ENCODE peak calls at places on chromosomes 5 and 9, in nine cellular contexts. One of them, this sample, is unnamed.

GRCh38 chr9:23044549-23044948 is 597.9 kb downstream of the DMRTA1 start:
- DNase-seq in PC-3: peak; percentile 51
- DNase-seq in OCI-LY7: no peak
- DNase-seq in GM23338: no peak
- DNase-seq in HCT116: no peak
- DNase-seq in GM23248: peak; percentile 20
- DNase-seq in neural progenitor cell: no peak
- DNase-seq in hepatocyte: no peak
- DNase-seq in MM.1S: no peak
- DNase-seq in this sample: no peak

GRCh38 chr9:83959061-83959460 is 21.0 kb downstream of the HNRNPK start:
- DNase-seq in MM.1S: no peak
- DNase-seq in GM23248: peak; percentile 73
- DNase-seq in hepatocyte: peak; percentile 34
- DNase-seq in GM23338: peak; percentile 34
- DNase-seq in PC-3: peak; percentile 71
- DNase-seq in HCT116: no peak
- DNase-seq in OCI-LY7: no peak
- DNase-seq in neural progenitor cell: no peak
- DNase-seq in this sample: no peak

GRCh38 chr5:154367101-154367500 is 78.7 kb upstream of the SAP30L start:
- DNase-seq in hepatocyte: no peak
- DNase-seq in HCT116: no peak
- DNase-seq in GM23248: peak; percentile 63
- DNase-seq in neural progenitor cell: no peak
- DNase-seq in GM23338: no peak
- DNase-seq in OCI-LY7: no peak
- DNase-seq in MM.1S: no peak
- DNase-seq in PC-3: peak; percentile 49
- DNase-seq in this sample: no peak

GRCh38 chr5:102583663-102584062 is 84.9 kb upstream of the SLCO6A1 start:
- DNase-seq in GM23248: peak; percentile 42
- DNase-seq in OCI-LY7: peak; percentile 8
- DNase-seq in neural progenitor cell: no peak
- DNase-seq in HCT116: peak; percentile 16
- DNase-seq in PC-3: peak; percentile 74
- DNase-seq in GM23338: peak; percentile 15
- DNase-seq in hepatocyte: peak; percentile 21
- DNase-seq in MM.1S: peak; percentile 42
- DNase-seq in this sample: peak; percentile 8

GRCh38 chr5:38115318-38115827 is 143.0 kb upstream of the EGFLAM start:
- DNase-seq in MM.1S: no peak
- DNase-seq in neural progenitor cell: no peak
- DNase-seq in GM23338: no peak
- DNase-seq in PC-3: no peak
- DNase-seq in OCI-LY7: no peak
- DNase-seq in HCT116: no peak
- DNase-seq in GM23248: no peak
- DNase-seq in hepatocyte: no peak
- DNase-seq in this sample: no peak

GRCh38 chr5:178123094-178123986 is 7.5 kb upstream of the RMND5B start:
- DNase-seq in GM23248: no peak
- DNase-seq in OCI-LY7: no peak
- DNase-seq in HCT116: no peak
- DNase-seq in hepatocyte: no peak
- DNase-seq in neural progenitor cell: no peak
- DNase-seq in MM.1S: no peak
- DNase-seq in PC-3: no peak
- DNase-seq in GM23338: no peak
- DNase-seq in this sample: no peak

GRCh38 chr9:113579270-113580040 is 115.9 kb downstream of the RGS3 start:
- DNase-seq in GM23338: no peak
- DNase-seq in GM23248: peak; percentile 50
- DNase-seq in HCT116: no peak
- DNase-seq in OCI-LY7: peak; percentile 91
- DNase-seq in hepatocyte: no peak
- DNase-seq in MM.1S: peak; percentile 42
- DNase-seq in neural progenitor cell: no peak
- DNase-seq in PC-3: no peak
- DNase-seq in this sample: peak; percentile 56

GRCh38 chr9:109182940-109183798 is 16.1 kb upstream of the FRRS1L start:
- DNase-seq in neural progenitor cell: peak; percentile 58
- DNase-seq in hepatocyte: peak; percentile 48
- DNase-seq in HCT116: peak; percentile 47
- DNase-seq in OCI-LY7: peak; percentile 13
- DNase-seq in PC-3: peak; percentile 55
- DNase-seq in GM23248: peak; percentile 51
- DNase-seq in MM.1S: peak; percentile 41
- DNase-seq in GM23338: peak; percentile 73
- DNase-seq in this sample: peak; percentile 62

GRCh38 chr9:109576762-109577161 is 78.7 kb upstream of the PTPN3 start:
- DNase-seq in MM.1S: no peak
- DNase-seq in neural progenitor cell: no peak
- DNase-seq in hepatocyte: no peak
- DNase-seq in GM23248: no peak
- DNase-seq in OCI-LY7: no peak
- DNase-seq in HCT116: no peak
- DNase-seq in PC-3: no peak
- DNase-seq in GM23338: no peak
- DNase-seq in this sample: no peak

GRCh38 chr9:74379718-74380117 is 117.4 kb upstream of the RORB start:
- DNase-seq in neural progenitor cell: peak; percentile 70
- DNase-seq in GM23338: peak; percentile 86
- DNase-seq in hepatocyte: peak; percentile 67
- DNase-seq in HCT116: peak; percentile 2
- DNase-seq in MM.1S: peak; percentile 80
- DNase-seq in PC-3: peak; percentile 46
- DNase-seq in OCI-LY7: peak; percentile 19
- DNase-seq in GM23248: no peak
- DNase-seq in this sample: peak; percentile 12
- TF ChIP-seq EZH2phosphoT487 in neural progenitor cell: no peak
- TF ChIP-seq EZH2phosphoT487 in GM23338: no peak
- TF ChIP-seq EZH2phosphoT487 in hepatocyte: no peak
- TF ChIP-seq EZH2phosphoT487 in HCT116: no peak
- TF ChIP-seq EZH2phosphoT487 in MM.1S: no peak
- TF ChIP-seq EZH2phosphoT487 in PC-3: no peak
- TF ChIP-seq EZH2phosphoT487 in OCI-LY7: no peak
- TF ChIP-seq EZH2phosphoT487 in GM23248: no peak
- TF ChIP-seq EZH2phosphoT487 in this sample: no peak

GRCh38 chr5:10111575-10111974 is 138.1 kb downstream of the ATPSCKMT start:
- DNase-seq in GM23248: peak; percentile 88
- DNase-seq in MM.1S: peak; percentile 27
- DNase-seq in neural progenitor cell: peak; percentile 54
- DNase-seq in HCT116: peak; percentile 21
- DNase-seq in GM23338: peak; percentile 84
- DNase-seq in hepatocyte: peak; percentile 69
- DNase-seq in PC-3: peak; percentile 92
- DNase-seq in OCI-LY7: peak; percentile 10
- DNase-seq in this sample: peak; percentile 39
- TF ChIP-seq EZH2phosphoT487 in GM23248: no peak
- TF ChIP-seq EZH2phosphoT487 in MM.1S: no peak
- TF ChIP-seq EZH2phosphoT487 in neural progenitor cell: no peak
- TF ChIP-seq EZH2phosphoT487 in HCT116: no peak
- TF ChIP-seq EZH2phosphoT487 in GM23338: no peak
- TF ChIP-seq EZH2phosphoT487 in hepatocyte: no peak
- TF ChIP-seq EZH2phosphoT487 in PC-3: no peak
- TF ChIP-seq EZH2phosphoT487 in OCI-LY7: no peak
- TF ChIP-seq EZH2phosphoT487 in this sample: no peak

GRCh38 chr5:66224273-66224672 is 80.2 kb downstream of the SREK1 start:
- DNase-seq in GM23338: no peak
- DNase-seq in GM23248: no peak
- DNase-seq in MM.1S: no peak
- DNase-seq in PC-3: no peak
- DNase-seq in neural progenitor cell: no peak
- DNase-seq in hepatocyte: no peak
- DNase-seq in HCT116: no peak
- DNase-seq in OCI-LY7: no peak
- DNase-seq in this sample: no peak

GRCh38 chr5:66224773-66225553 is 80.9 kb downstream of the SREK1 start:
- DNase-seq in HCT116: no peak
- DNase-seq in PC-3: no peak
- DNase-seq in GM23248: no peak
- DNase-seq in MM.1S: no peak
- DNase-seq in GM23338: no peak
- DNase-seq in hepatocyte: no peak
- DNase-seq in OCI-LY7: no peak
- DNase-seq in neural progenitor cell: no peak
- DNase-seq in this sample: no peak

GRCh38 chr5:66222455-66222854 is 78.4 kb downstream of the SREK1 start:
- DNase-seq in PC-3: no peak
- DNase-seq in neural progenitor cell: no peak
- DNase-seq in OCI-LY7: no peak
- DNase-seq in HCT116: no peak
- DNase-seq in hepatocyte: no peak
- DNase-seq in MM.1S: peak; percentile 90
- DNase-seq in GM23338: no peak
- DNase-seq in GM23248: no peak
- DNase-seq in this sample: no peak

DNA sequence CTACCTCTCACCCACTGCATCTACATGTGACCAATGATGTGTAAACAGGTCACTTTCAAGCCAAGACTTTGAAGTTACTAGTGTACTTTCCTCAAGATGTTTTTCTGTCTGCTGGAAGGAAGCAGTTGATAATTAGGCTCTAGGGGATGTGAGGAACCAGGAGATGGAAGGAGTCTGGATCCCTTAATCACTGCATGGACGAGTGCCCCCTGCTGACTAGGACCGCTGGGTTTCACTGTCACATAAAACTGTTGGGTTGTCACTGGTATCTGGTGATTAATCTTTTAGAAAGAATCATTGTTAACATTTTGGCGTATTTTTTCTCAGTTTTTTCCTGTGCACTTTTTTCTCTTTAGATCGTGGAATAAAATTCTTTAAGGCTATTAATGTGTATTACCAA is 79.5 kb downstream of the SREK1 start:
- DNase-seq in GM23248: peak; percentile 22
- DNase-seq in PC-3: peak; percentile 33
- DNase-seq in HCT116: peak; percentile 21
- DNase-seq in MM.1S: no peak
- DNase-seq in GM23338: peak; percentile 48
- DNase-seq in neural progenitor cell: no peak
- DNase-seq in hepatocyte: no peak
- DNase-seq in OCI-LY7: peak; percentile 24
- DNase-seq in this sample: no peak
- TF ChIP-seq EZH2phosphoT487 in GM23248: no peak
- TF ChIP-seq EZH2phosphoT487 in PC-3: no peak
- TF ChIP-seq EZH2phosphoT487 in HCT116: no peak
- TF ChIP-seq EZH2phosphoT487 in MM.1S: no peak
- TF ChIP-seq EZH2phosphoT487 in GM23338: no peak
- TF ChIP-seq EZH2phosphoT487 in neural progenitor cell: no peak
- TF ChIP-seq EZH2phosphoT487 in hepatocyte: no peak
- TF ChIP-seq EZH2phosphoT487 in OCI-LY7: no peak
- TF ChIP-seq EZH2phosphoT487 in this sample: no peak

DNA sequence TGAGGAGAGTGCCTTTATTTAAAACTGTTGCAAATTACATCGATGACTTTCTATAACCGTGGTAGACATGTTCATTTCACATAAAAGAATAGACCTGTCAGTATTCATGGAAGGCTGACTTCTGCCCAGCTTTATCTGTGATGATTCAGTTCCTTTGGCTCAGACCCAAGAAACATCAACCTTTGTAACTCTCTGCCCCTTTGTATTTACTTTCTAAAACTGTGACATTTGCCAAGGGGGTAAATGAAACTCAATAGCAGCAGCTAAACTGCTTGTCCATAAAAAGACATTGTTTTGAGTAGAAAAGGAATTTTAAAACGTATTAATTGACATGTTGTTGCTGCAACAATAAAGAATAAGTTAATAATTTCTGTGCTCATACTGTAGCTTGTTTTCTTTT is 137.8 kb upstream of the ANKH start:
- DNase-seq in GM23338: no peak
- DNase-seq in HCT116: peak; percentile 51
- DNase-seq in PC-3: peak; percentile 98
- DNase-seq in OCI-LY7: no peak
- DNase-seq in hepatocyte: peak; percentile 81
- DNase-seq in GM23248: peak; percentile 66
- DNase-seq in MM.1S: no peak
- DNase-seq in neural progenitor cell: no peak
- DNase-seq in this sample: peak; percentile 25
- TF ChIP-seq EZH2phosphoT487 in GM23338: no peak
- TF ChIP-seq EZH2phosphoT487 in HCT116: no peak
- TF ChIP-seq EZH2phosphoT487 in PC-3: no peak
- TF ChIP-seq EZH2phosphoT487 in OCI-LY7: no peak
- TF ChIP-seq EZH2phosphoT487 in hepatocyte: no peak
- TF ChIP-seq EZH2phosphoT487 in GM23248: no peak
- TF ChIP-seq EZH2phosphoT487 in MM.1S: no peak
- TF ChIP-seq EZH2phosphoT487 in neural progenitor cell: no peak
- TF ChIP-seq EZH2phosphoT487 in this sample: no peak

GRCh38 chr9:95058795-95059386 is 258.6 kb downstream of the FANCC start:
- DNase-seq in GM23248: peak; percentile 53
- DNase-seq in MM.1S: no peak
- DNase-seq in hepatocyte: no peak
- DNase-seq in GM23338: no peak
- DNase-seq in OCI-LY7: no peak
- DNase-seq in HCT116: no peak
- DNase-seq in PC-3: no peak
- DNase-seq in neural progenitor cell: no peak
- DNase-seq in this sample: no peak
- TF ChIP-seq EZH2phosphoT487 in GM23248: no peak
- TF ChIP-seq EZH2phosphoT487 in MM.1S: no peak
- TF ChIP-seq EZH2phosphoT487 in hepatocyte: no peak
- TF ChIP-seq EZH2phosphoT487 in GM23338: no peak
- TF ChIP-seq EZH2phosphoT487 in OCI-LY7: no peak
- TF ChIP-seq EZH2phosphoT487 in HCT116: no peak
- TF ChIP-seq EZH2phosphoT487 in PC-3: no peak
- TF ChIP-seq EZH2phosphoT487 in neural progenitor cell: no peak
- TF ChIP-seq EZH2phosphoT487 in this sample: no peak

GRCh38 chr5:78328585-78329173 is 31.7 kb upstream of the SCAMP1 start:
- DNase-seq in MM.1S: no peak
- DNase-seq in OCI-LY7: no peak
- DNase-seq in GM23338: no peak
- DNase-seq in hepatocyte: no peak
- DNase-seq in HCT116: no peak
- DNase-seq in GM23248: peak; percentile 48
- DNase-seq in neural progenitor cell: no peak
- DNase-seq in PC-3: no peak
- DNase-seq in this sample: no peak
- TF ChIP-seq EZH2phosphoT487 in MM.1S: no peak
- TF ChIP-seq EZH2phosphoT487 in OCI-LY7: no peak
- TF ChIP-seq EZH2phosphoT487 in GM23338: no peak
- TF ChIP-seq EZH2phosphoT487 in hepatocyte: no peak
- TF ChIP-seq EZH2phosphoT487 in HCT116: no peak
- TF ChIP-seq EZH2phosphoT487 in GM23248: no peak
- TF ChIP-seq EZH2phosphoT487 in neural progenitor cell: no peak
- TF ChIP-seq EZH2phosphoT487 in PC-3: no peak
- TF ChIP-seq EZH2phosphoT487 in this sample: no peak

GRCh38 chr5:20833081-20833627 is 845.2 kb upstream of the CDH18 start:
- DNase-seq in GM23248: no peak
- DNase-seq in hepatocyte: no peak
- DNase-seq in neural progenitor cell: no peak
- DNase-seq in PC-3: no peak
- DNase-seq in OCI-LY7: no peak
- DNase-seq in HCT116: no peak
- DNase-seq in MM.1S: no peak
- DNase-seq in GM23338: peak; percentile 32
- DNase-seq in this sample: no peak
- TF ChIP-seq EZH2phosphoT487 in GM23248: no peak
- TF ChIP-seq EZH2phosphoT487 in hepatocyte: no peak
- TF ChIP-seq EZH2phosphoT487 in neural progenitor cell: no peak
- TF ChIP-seq EZH2phosphoT487 in PC-3: no peak
- TF ChIP-seq EZH2phosphoT487 in OCI-LY7: no peak
- TF ChIP-seq EZH2phosphoT487 in HCT116: no peak
- TF ChIP-seq EZH2phosphoT487 in MM.1S: no peak
- TF ChIP-seq EZH2phosphoT487 in GM23338: no peak
- TF ChIP-seq EZH2phosphoT487 in this sample: no peak